ENCODE peak calls at places on chromosome 5, in nine cellular contexts. One of them, this sample, is unnamed.
A peak's percentile ranks its signal among the peaks of the same experiment; 100 is the strongest.

GRCh38 chr5:115575167-115576070 is 26.9 kb downstream of the TICAM2 start:
- DNase-seq in LHCN-M2: peak; percentile 84
- DNase-seq in neural crest cell: no peak
- DNase-seq in activated T-cell treated with anti-CD3 and anti-CD28 coated beads, Interleukin-2, amount 50 U/mL, for 72 hours: no peak
- DNase-seq in ureter: no peak
- DNase-seq in esophagus muscularis mucosa: no peak
- DNase-seq in NCI-H1436 treated with DMSO at 0.1 percent for 48 hours: no peak
- DNase-seq in HFFc6: peak; percentile 68
- DNase-seq in GM03348: peak; percentile 40
- DNase-seq in this sample: no peak

GRCh38 chr5:175649967-175650366 is 7.9 kb upstream of the HRH2 start:
- DNase-seq in LHCN-M2: no peak
- DNase-seq in neural crest cell: no peak
- DNase-seq in activated T-cell treated with anti-CD3 and anti-CD28 coated beads, Interleukin-2, amount 50 U/mL, for 72 hours: no peak
- DNase-seq in ureter: no peak
- DNase-seq in esophagus muscularis mucosa: no peak
- DNase-seq in NCI-H1436 treated with DMSO at 0.1 percent for 48 hours: no peak
- DNase-seq in HFFc6: no peak
- DNase-seq in GM03348: no peak
- DNase-seq in this sample: no peak

GRCh38 chr5:108788142-108788541 is 40.4 kb downstream of the FER start:
- DNase-seq in LHCN-M2: peak; percentile 41
- DNase-seq in neural crest cell: no peak
- DNase-seq in activated T-cell treated with anti-CD3 and anti-CD28 coated beads, Interleukin-2, amount 50 U/mL, for 72 hours: no peak
- DNase-seq in ureter: peak; percentile 71
- DNase-seq in esophagus muscularis mucosa: no peak
- DNase-seq in NCI-H1436 treated with DMSO at 0.1 percent for 48 hours: no peak
- DNase-seq in HFFc6: no peak
- DNase-seq in GM03348: no peak
- DNase-seq in this sample: no peak

GRCh38 chr5:52789378-52789777 is 1.7 kb downstream of the ITGA1 start:
- DNase-seq in LHCN-M2: no peak
- DNase-seq in neural crest cell: no peak
- DNase-seq in activated T-cell treated with anti-CD3 and anti-CD28 coated beads, Interleukin-2, amount 50 U/mL, for 72 hours: no peak
- DNase-seq in ureter: no peak
- DNase-seq in esophagus muscularis mucosa: no peak
- DNase-seq in NCI-H1436 treated with DMSO at 0.1 percent for 48 hours: no peak
- DNase-seq in HFFc6: no peak
- DNase-seq in GM03348: no peak
- DNase-seq in this sample: no peak

GRCh38 chr5:108529381-108529780 is 147.5 kb upstream of the FBXL17 start:
- DNase-seq in LHCN-M2: peak; percentile 56
- DNase-seq in neural crest cell: no peak
- DNase-seq in activated T-cell treated with anti-CD3 and anti-CD28 coated beads, Interleukin-2, amount 50 U/mL, for 72 hours: no peak
- DNase-seq in ureter: no peak
- DNase-seq in esophagus muscularis mucosa: no peak
- DNase-seq in NCI-H1436 treated with DMSO at 0.1 percent for 48 hours: no peak
- DNase-seq in HFFc6: no peak
- DNase-seq in GM03348: peak; percentile 57
- DNase-seq in this sample: no peak

GRCh38 chr5:154118832-154119442 is 71.6 kb upstream of the GALNT10 start:
- DNase-seq in LHCN-M2: peak; percentile 41
- DNase-seq in neural crest cell: no peak
- DNase-seq in activated T-cell treated with anti-CD3 and anti-CD28 coated beads, Interleukin-2, amount 50 U/mL, for 72 hours: no peak
- DNase-seq in ureter: no peak
- DNase-seq in esophagus muscularis mucosa: no peak
- DNase-seq in NCI-H1436 treated with DMSO at 0.1 percent for 48 hours: no peak
- DNase-seq in HFFc6: no peak
- DNase-seq in GM03348: peak; percentile 35
- DNase-seq in this sample: peak; percentile 52

GRCh38 chr5:173303878-173304590 is 24.2 kb downstream of the STC2 start:
- DNase-seq in LHCN-M2: peak; percentile 18
- DNase-seq in neural crest cell: no peak
- DNase-seq in activated T-cell treated with anti-CD3 and anti-CD28 coated beads, Interleukin-2, amount 50 U/mL, for 72 hours: no peak
- DNase-seq in ureter: no peak
- DNase-seq in esophagus muscularis mucosa: no peak
- DNase-seq in NCI-H1436 treated with DMSO at 0.1 percent for 48 hours: no peak
- DNase-seq in HFFc6: no peak
- DNase-seq in GM03348: no peak
- DNase-seq in this sample: no peak

GRCh38 chr5:43491325-43491724 is 7.7 kb upstream of the TMEM267 start:
- DNase-seq in LHCN-M2: no peak
- DNase-seq in neural crest cell: no peak
- DNase-seq in activated T-cell treated with anti-CD3 and anti-CD28 coated beads, Interleukin-2, amount 50 U/mL, for 72 hours: no peak
- DNase-seq in ureter: no peak
- DNase-seq in esophagus muscularis mucosa: no peak
- DNase-seq in NCI-H1436 treated with DMSO at 0.1 percent for 48 hours: no peak
- DNase-seq in HFFc6: no peak
- DNase-seq in GM03348: no peak
- DNase-seq in this sample: no peak

GRCh38 chr5:132821791-132822190 is 8.7 kb downstream of the SHROOM1 start:
- DNase-seq in LHCN-M2: no peak
- DNase-seq in neural crest cell: no peak
- DNase-seq in activated T-cell treated with anti-CD3 and anti-CD28 coated beads, Interleukin-2, amount 50 U/mL, for 72 hours: no peak
- DNase-seq in ureter: no peak
- DNase-seq in esophagus muscularis mucosa: no peak
- DNase-seq in NCI-H1436 treated with DMSO at 0.1 percent for 48 hours: no peak
- DNase-seq in HFFc6: peak; percentile 13
- DNase-seq in GM03348: no peak
- DNase-seq in this sample: no peak

GRCh38 chr5:61277190-61277589 is 54.9 kb upstream of the ZSWIM6 start:
- DNase-seq in LHCN-M2: no peak
- DNase-seq in neural crest cell: no peak
- DNase-seq in activated T-cell treated with anti-CD3 and anti-CD28 coated beads, Interleukin-2, amount 50 U/mL, for 72 hours: no peak
- DNase-seq in ureter: no peak
- DNase-seq in esophagus muscularis mucosa: no peak
- DNase-seq in NCI-H1436 treated with DMSO at 0.1 percent for 48 hours: no peak
- DNase-seq in HFFc6: peak; percentile 32
- DNase-seq in GM03348: peak; percentile 29
- DNase-seq in this sample: no peak